ENCODE peak calls at places on chromosome X, in six cellular contexts. One of them, this sample, is unnamed.
A peak's percentile ranks its signal among the peaks of the same experiment; 100 is the strongest.

GRCh38 chrX:134847133-134847532 is 143.7 kb upstream of the SMIM10 start:
- DNase-seq in activated T-cell treated with anti-CD3 and anti-CD28 coated beads, Interleukin-2, amount 50 U/mL, for 72 hours: no peak
- DNase-seq in fibroblast of gingiva: no peak
- DNase-seq in NCI-H2081: no peak
- DNase-seq in NCI-H1092: no peak
- DNase-seq in stimulated activated CD4-positive, alpha-beta T cell treated with anti-CD3 and anti-CD28 coated beads, Interleukin-1b, Interleukin-23, amount 100 ng/mL, for 24 hours: no peak
- DNase-seq in this sample: peak; percentile 3

GRCh38 chrX:43882294-43882681 is at the start of gene MAOB:
- DNase-seq in stimulated activated CD4-positive, alpha-beta T cell treated with anti-CD3 and anti-CD28 coated beads, Interleukin-1b, Interleukin-23, amount 100 ng/mL, for 24 hours: peak; percentile 1
- DNase-seq in NCI-H2081: no peak
- DNase-seq in activated T-cell treated with anti-CD3 and anti-CD28 coated beads, Interleukin-2, amount 50 U/mL, for 72 hours: peak; percentile 44
- DNase-seq in fibroblast of gingiva: no peak
- DNase-seq in NCI-H1092: no peak
- DNase-seq in this sample: peak; percentile 57

GRCh38 chrX:22276781-22277180 is 4.1 kb downstream of the CBLL2 start:
- DNase-seq in activated T-cell treated with anti-CD3 and anti-CD28 coated beads, Interleukin-2, amount 50 U/mL, for 72 hours: no peak
- DNase-seq in stimulated activated CD4-positive, alpha-beta T cell treated with anti-CD3 and anti-CD28 coated beads, Interleukin-1b, Interleukin-23, amount 100 ng/mL, for 24 hours: no peak
- DNase-seq in fibroblast of gingiva: no peak
- DNase-seq in NCI-H1092: no peak
- DNase-seq in NCI-H2081: no peak
- DNase-seq in this sample: no peak

GRCh38 chrX:136039968-136040367 is 54.7 kb downstream of the SLC9A6 start:
- DNase-seq in stimulated activated CD4-positive, alpha-beta T cell treated with anti-CD3 and anti-CD28 coated beads, Interleukin-1b, Interleukin-23, amount 100 ng/mL, for 24 hours: no peak
- DNase-seq in NCI-H2081: no peak
- DNase-seq in activated T-cell treated with anti-CD3 and anti-CD28 coated beads, Interleukin-2, amount 50 U/mL, for 72 hours: no peak
- DNase-seq in fibroblast of gingiva: no peak
- DNase-seq in NCI-H1092: no peak
- DNase-seq in this sample: no peak

GRCh38 chrX:150570512-150570911 is 2.1 kb downstream of the MTM1 start:
- DNase-seq in NCI-H1092: no peak
- DNase-seq in NCI-H2081: no peak
- DNase-seq in activated T-cell treated with anti-CD3 and anti-CD28 coated beads, Interleukin-2, amount 50 U/mL, for 72 hours: no peak
- DNase-seq in stimulated activated CD4-positive, alpha-beta T cell treated with anti-CD3 and anti-CD28 coated beads, Interleukin-1b, Interleukin-23, amount 100 ng/mL, for 24 hours: no peak
- DNase-seq in fibroblast of gingiva: no peak
- DNase-seq in this sample: no peak

GRCh38 chrX:130079824-130080406 is 30.4 kb downstream of the ELF4 start:
- DNase-seq in activated T-cell treated with anti-CD3 and anti-CD28 coated beads, Interleukin-2, amount 50 U/mL, for 72 hours: peak; percentile 58
- DNase-seq in NCI-H1092: peak; percentile 63
- DNase-seq in NCI-H2081: peak; percentile 54
- DNase-seq in stimulated activated CD4-positive, alpha-beta T cell treated with anti-CD3 and anti-CD28 coated beads, Interleukin-1b, Interleukin-23, amount 100 ng/mL, for 24 hours: no peak
- DNase-seq in fibroblast of gingiva: peak; percentile 83
- DNase-seq in this sample: peak; percentile 81

GRCh38 chrX:45868425-45868824 is 667.7 kb upstream of the DIPK2B start:
- DNase-seq in activated T-cell treated with anti-CD3 and anti-CD28 coated beads, Interleukin-2, amount 50 U/mL, for 72 hours: no peak
- DNase-seq in stimulated activated CD4-positive, alpha-beta T cell treated with anti-CD3 and anti-CD28 coated beads, Interleukin-1b, Interleukin-23, amount 100 ng/mL, for 24 hours: no peak
- DNase-seq in NCI-H2081: no peak
- DNase-seq in NCI-H1092: no peak
- DNase-seq in fibroblast of gingiva: no peak
- DNase-seq in this sample: no peak

GRCh38 chrX:43663173-43663572 is 7.1 kb downstream of the MAOA start:
- DNase-seq in NCI-H2081: no peak
- DNase-seq in stimulated activated CD4-positive, alpha-beta T cell treated with anti-CD3 and anti-CD28 coated beads, Interleukin-1b, Interleukin-23, amount 100 ng/mL, for 24 hours: no peak
- DNase-seq in NCI-H1092: no peak
- DNase-seq in activated T-cell treated with anti-CD3 and anti-CD28 coated beads, Interleukin-2, amount 50 U/mL, for 72 hours: no peak
- DNase-seq in fibroblast of gingiva: no peak
- DNase-seq in this sample: no peak

GRCh38 chrX:140500427-140500826 is 4.4 kb downstream of the SOX3 start:
- DNase-seq in fibroblast of gingiva: no peak
- DNase-seq in activated T-cell treated with anti-CD3 and anti-CD28 coated beads, Interleukin-2, amount 50 U/mL, for 72 hours: no peak
- DNase-seq in stimulated activated CD4-positive, alpha-beta T cell treated with anti-CD3 and anti-CD28 coated beads, Interleukin-1b, Interleukin-23, amount 100 ng/mL, for 24 hours: no peak
- DNase-seq in NCI-H2081: no peak
- DNase-seq in NCI-H1092: no peak
- DNase-seq in this sample: no peak

GRCh38 chrX:47179221-47179927 is 14.3 kb upstream of the UBA1 start:
- DNase-seq in stimulated activated CD4-positive, alpha-beta T cell treated with anti-CD3 and anti-CD28 coated beads, Interleukin-1b, Interleukin-23, amount 100 ng/mL, for 24 hours: no peak
- DNase-seq in NCI-H1092: no peak
- DNase-seq in NCI-H2081: no peak
- DNase-seq in fibroblast of gingiva: peak; percentile 83
- DNase-seq in activated T-cell treated with anti-CD3 and anti-CD28 coated beads, Interleukin-2, amount 50 U/mL, for 72 hours: no peak
- DNase-seq in this sample: no peak

GRCh38 chrX:56751071-56751470 is 22.0 kb downstream of the NBDY start:
- DNase-seq in NCI-H1092: no peak
- DNase-seq in NCI-H2081: no peak
- DNase-seq in fibroblast of gingiva: no peak
- DNase-seq in activated T-cell treated with anti-CD3 and anti-CD28 coated beads, Interleukin-2, amount 50 U/mL, for 72 hours: no peak
- DNase-seq in stimulated activated CD4-positive, alpha-beta T cell treated with anti-CD3 and anti-CD28 coated beads, Interleukin-1b, Interleukin-23, amount 100 ng/mL, for 24 hours: no peak
- DNase-seq in this sample: no peak

GRCh38 chrX:139224953-139225665 is 305.4 kb upstream of the F9 start:
- DNase-seq in NCI-H1092: no peak
- DNase-seq in stimulated activated CD4-positive, alpha-beta T cell treated with anti-CD3 and anti-CD28 coated beads, Interleukin-1b, Interleukin-23, amount 100 ng/mL, for 24 hours: no peak
- DNase-seq in activated T-cell treated with anti-CD3 and anti-CD28 coated beads, Interleukin-2, amount 50 U/mL, for 72 hours: no peak
- DNase-seq in NCI-H2081: no peak
- DNase-seq in fibroblast of gingiva: no peak
- DNase-seq in this sample: no peak

GRCh38 chrX:19751068-19751467 is 136.3 kb downstream of the SH3KBP1 start:
- DNase-seq in fibroblast of gingiva: no peak
- DNase-seq in activated T-cell treated with anti-CD3 and anti-CD28 coated beads, Interleukin-2, amount 50 U/mL, for 72 hours: no peak
- DNase-seq in NCI-H2081: no peak
- DNase-seq in NCI-H1092: no peak
- DNase-seq in stimulated activated CD4-positive, alpha-beta T cell treated with anti-CD3 and anti-CD28 coated beads, Interleukin-1b, Interleukin-23, amount 100 ng/mL, for 24 hours: no peak
- DNase-seq in this sample: no peak

GRCh38 chrX:8192276-8192675 is 21.2 kb upstream of the VCX2 start:
- DNase-seq in activated T-cell treated with anti-CD3 and anti-CD28 coated beads, Interleukin-2, amount 50 U/mL, for 72 hours: no peak
- DNase-seq in fibroblast of gingiva: no peak
- DNase-seq in NCI-H2081: no peak
- DNase-seq in NCI-H1092: no peak
- DNase-seq in stimulated activated CD4-positive, alpha-beta T cell treated with anti-CD3 and anti-CD28 coated beads, Interleukin-1b, Interleukin-23, amount 100 ng/mL, for 24 hours: no peak
- DNase-seq in this sample: no peak

GRCh38 chrX:56029188-56029587 is 203.0 kb upstream of the KLF8 start:
- DNase-seq in stimulated activated CD4-positive, alpha-beta T cell treated with anti-CD3 and anti-CD28 coated beads, Interleukin-1b, Interleukin-23, amount 100 ng/mL, for 24 hours: no peak
- DNase-seq in fibroblast of gingiva: no peak
- DNase-seq in NCI-H1092: no peak
- DNase-seq in activated T-cell treated with anti-CD3 and anti-CD28 coated beads, Interleukin-2, amount 50 U/mL, for 72 hours: no peak
- DNase-seq in NCI-H2081: no peak
- DNase-seq in this sample: peak; percentile 80

GRCh38 chrX:114127411-114128025 is 456.4 kb upstream of the HTR2C start:
- DNase-seq in stimulated activated CD4-positive, alpha-beta T cell treated with anti-CD3 and anti-CD28 coated beads, Interleukin-1b, Interleukin-23, amount 100 ng/mL, for 24 hours: no peak
- DNase-seq in fibroblast of gingiva: no peak
- DNase-seq in NCI-H2081: no peak
- DNase-seq in activated T-cell treated with anti-CD3 and anti-CD28 coated beads, Interleukin-2, amount 50 U/mL, for 72 hours: no peak
- DNase-seq in NCI-H1092: no peak
- DNase-seq in this sample: no peak

GRCh38 chrX:53435997-53436396 is 1.8 kb upstream of the HSD17B10 start:
- DNase-seq in fibroblast of gingiva: peak; percentile 48
- DNase-seq in NCI-H1092: peak; percentile 54
- DNase-seq in NCI-H2081: peak; percentile 68
- DNase-seq in stimulated activated CD4-positive, alpha-beta T cell treated with anti-CD3 and anti-CD28 coated beads, Interleukin-1b, Interleukin-23, amount 100 ng/mL, for 24 hours: peak; percentile 23
- DNase-seq in activated T-cell treated with anti-CD3 and anti-CD28 coated beads, Interleukin-2, amount 50 U/mL, for 72 hours: peak; percentile 65
- DNase-seq in this sample: peak; percentile 90

GRCh38 chrX:10106801-10107200 is 50.0 kb upstream of the CLCN4 start:
- DNase-seq in NCI-H1092: no peak
- DNase-seq in NCI-H2081: no peak
- DNase-seq in stimulated activated CD4-positive, alpha-beta T cell treated with anti-CD3 and anti-CD28 coated beads, Interleukin-1b, Interleukin-23, amount 100 ng/mL, for 24 hours: no peak
- DNase-seq in fibroblast of gingiva: no peak
- DNase-seq in activated T-cell treated with anti-CD3 and anti-CD28 coated beads, Interleukin-2, amount 50 U/mL, for 72 hours: peak; percentile 54
- DNase-seq in this sample: no peak

GRCh38 chrX:123742440-123742839 is 9.6 kb upstream of the THOC2 start:
- DNase-seq in activated T-cell treated with anti-CD3 and anti-CD28 coated beads, Interleukin-2, amount 50 U/mL, for 72 hours: no peak
- DNase-seq in NCI-H1092: no peak
- DNase-seq in fibroblast of gingiva: no peak
- DNase-seq in NCI-H2081: no peak
- DNase-seq in stimulated activated CD4-positive, alpha-beta T cell treated with anti-CD3 and anti-CD28 coated beads, Interleukin-1b, Interleukin-23, amount 100 ng/mL, for 24 hours: no peak
- DNase-seq in this sample: no peak

GRCh38 chrX:1196436-1196835 is 16.0 kb downstream of the CRLF2 start:
- DNase-seq in NCI-H2081: no peak
- DNase-seq in fibroblast of gingiva: no peak
- DNase-seq in activated T-cell treated with anti-CD3 and anti-CD28 coated beads, Interleukin-2, amount 50 U/mL, for 72 hours: no peak
- DNase-seq in NCI-H1092: no peak
- DNase-seq in stimulated activated CD4-positive, alpha-beta T cell treated with anti-CD3 and anti-CD28 coated beads, Interleukin-1b, Interleukin-23, amount 100 ng/mL, for 24 hours: no peak
- DNase-seq in this sample: no peak

GRCh38 chrX:47217121-47217851 is 1.2 kb upstream of the CDK16 start:
- DNase-seq in NCI-H1092: no peak
- DNase-seq in NCI-H2081: peak; percentile 60
- DNase-seq in fibroblast of gingiva: peak; percentile 46
- DNase-seq in activated T-cell treated with anti-CD3 and anti-CD28 coated beads, Interleukin-2, amount 50 U/mL, for 72 hours: peak; percentile 25
- DNase-seq in stimulated activated CD4-positive, alpha-beta T cell treated with anti-CD3 and anti-CD28 coated beads, Interleukin-1b, Interleukin-23, amount 100 ng/mL, for 24 hours: peak; percentile 5
- DNase-seq in this sample: peak; percentile 86